ENCODE peak calls at places on chromosomes 16 and 17, in seven cellular contexts. One of them, this sample, is unnamed. For H3K4me1 and H3K27me3, the result is how much of the 10 kb centered on the place peaks cover.

GRCh38 chr17:72556944-72557826 is 436.4 kb downstream of the SOX9 start:
- DNase-seq in fibroblast of lung: peak
- DNase-seq in keratinocyte: no peak
- DNase-seq in tibial artery: no peak
- DNase-seq in endodermal cell: peak
- DNase-seq in H9: peak
- DNase-seq in astrocyte: peak
- DNase-seq in this sample: peak

GRCh38 chr16:23141959-23142740 is 7.1 kb downstream of the USP31 start:
- DNase-seq in keratinocyte: no peak
- DNase-seq in fibroblast of lung: no peak
- DNase-seq in endodermal cell: no peak
- DNase-seq in tibial artery: no peak
- DNase-seq in astrocyte: no peak
- DNase-seq in H9: no peak
- DNase-seq in this sample: no peak

GRCh38 chr17:58533616-58534188 is 19.3 kb upstream of the MTMR4 start:
- DNase-seq in astrocyte: no peak
- DNase-seq in keratinocyte: no peak
- DNase-seq in tibial artery: no peak
- DNase-seq in H9: no peak
- DNase-seq in fibroblast of lung: no peak
- DNase-seq in endodermal cell: no peak
- DNase-seq in this sample: no peak

GRCh38 chr16:49499018-49499785 is 125.6 kb downstream of the C16orf78 start:
- DNase-seq in fibroblast of lung: no peak
- DNase-seq in tibial artery: peak
- DNase-seq in astrocyte: no peak
- DNase-seq in keratinocyte: no peak
- DNase-seq in H9: no peak
- DNase-seq in endodermal cell: peak
- DNase-seq in this sample: no peak

GRCh38 chr17:8005951-8006730 is 3.7 kb downstream of the GUCY2D start:
- DNase-seq in astrocyte: no peak
- DNase-seq in tibial artery: no peak
- DNase-seq in endodermal cell: no peak
- DNase-seq in keratinocyte: no peak
- DNase-seq in fibroblast of lung: no peak
- DNase-seq in H9: no peak
- DNase-seq in this sample: no peak

GRCh38 chr17:81453712-81454111 is 58.5 kb downstream of the BAHCC1 start:
- DNase-seq in tibial artery: no peak
- DNase-seq in fibroblast of lung: no peak
- DNase-seq in endodermal cell: no peak
- DNase-seq in astrocyte: no peak
- DNase-seq in H9: no peak
- DNase-seq in keratinocyte: no peak
- DNase-seq in this sample: no peak

GRCh38 chr17:76353004-76353598 is 615 bp downstream of the PRPSAP1 start:
- DNase-seq in fibroblast of lung: no peak
- DNase-seq in tibial artery: peak
- DNase-seq in H9: peak
- DNase-seq in keratinocyte: no peak
- DNase-seq in endodermal cell: peak
- DNase-seq in astrocyte: no peak
- DNase-seq in this sample: peak

GRCh38 chr17:81057079-81057730 is 22.3 kb downstream of the BAIAP2 start:
- DNase-seq in astrocyte: no peak
- DNase-seq in fibroblast of lung: peak
- DNase-seq in tibial artery: no peak
- DNase-seq in endodermal cell: peak
- DNase-seq in H9: no peak
- DNase-seq in keratinocyte: no peak
- DNase-seq in this sample: no peak

GRCh38 chr17:77019955-77020379 is 120.8 kb upstream of the SEC14L1 start:
- DNase-seq in keratinocyte: no peak
- DNase-seq in endodermal cell: peak
- DNase-seq in tibial artery: no peak
- DNase-seq in H9: peak
- DNase-seq in fibroblast of lung: peak
- DNase-seq in astrocyte: no peak
- DNase-seq in this sample: no peak

GRCh38 chr17:79589669-79590270 is 21.1 kb downstream of the RBFOX3 start:
- DNase-seq in keratinocyte: no peak
- DNase-seq in astrocyte: no peak
- DNase-seq in fibroblast of lung: no peak
- DNase-seq in H9: no peak
- DNase-seq in endodermal cell: no peak
- DNase-seq in tibial artery: no peak
- DNase-seq in this sample: no peak

GRCh38 chr17:82092995-82093751 is 4.9 kb downstream of the FASN start:
- DNase-seq in astrocyte: no peak
- DNase-seq in fibroblast of lung: no peak
- DNase-seq in endodermal cell: no peak
- DNase-seq in tibial artery: no peak
- DNase-seq in keratinocyte: no peak
- DNase-seq in H9: no peak
- DNase-seq in this sample: no peak

GRCh38 chr17:6654816-6655731 is 3.5 kb downstream of the C17orf100 start:
- DNase-seq in H9: peak
- DNase-seq in fibroblast of lung: no peak
- DNase-seq in keratinocyte: no peak
- DNase-seq in astrocyte: no peak
- DNase-seq in endodermal cell: peak
- DNase-seq in tibial artery: no peak
- DNase-seq in this sample: peak

GRCh38 chr16:86604436-86605220 is 26.3 kb downstream of the FOXL1 start:
- DNase-seq in astrocyte: no peak
- DNase-seq in endodermal cell: no peak
- DNase-seq in H9: no peak
- DNase-seq in keratinocyte: no peak
- DNase-seq in fibroblast of lung: no peak
- DNase-seq in tibial artery: peak
- DNase-seq in this sample: no peak

GRCh38 chr16:50389900-50390896 is 21.4 kb upstream of the BRD7 start:
- DNase-seq in keratinocyte: no peak
- DNase-seq in fibroblast of lung: no peak
- DNase-seq in astrocyte: no peak
- DNase-seq in endodermal cell: no peak
- DNase-seq in H9: no peak
- DNase-seq in tibial artery: no peak
- DNase-seq in this sample: no peak

GRCh38 chr17:3762922-3763776 is 37.8 kb downstream of the ITGAE start:
- DNase-seq in endodermal cell: no peak
- DNase-seq in fibroblast of lung: no peak
- DNase-seq in keratinocyte: no peak
- DNase-seq in H9: no peak
- DNase-seq in astrocyte: no peak
- DNase-seq in tibial artery: no peak
- DNase-seq in this sample: no peak

GRCh38 chr17:17235212-17236174 is 1.5 kb downstream of the FLCN start:
- DNase-seq in keratinocyte: no peak
- DNase-seq in H9: no peak
- DNase-seq in tibial artery: no peak
- DNase-seq in astrocyte: peak
- DNase-seq in fibroblast of lung: peak
- DNase-seq in endodermal cell: no peak
- DNase-seq in this sample: no peak

GRCh38 chr17:29019475-29020181 is 13.8 kb upstream of the SEZ6 start:
- DNase-seq in fibroblast of lung: no peak
- DNase-seq in tibial artery: no peak
- DNase-seq in H9: peak
- DNase-seq in astrocyte: no peak
- DNase-seq in endodermal cell: peak
- DNase-seq in keratinocyte: no peak
- DNase-seq in this sample: peak

GRCh38 chr17:63151981-63152523 is 186.0 kb downstream of the TANC2 start:
- DNase-seq in astrocyte: peak
- DNase-seq in H9: no peak
- DNase-seq in keratinocyte: no peak
- DNase-seq in tibial artery: no peak
- DNase-seq in fibroblast of lung: peak
- DNase-seq in endodermal cell: no peak
- DNase-seq in this sample: no peak

GRCh38 chr17:43584666-43585102 is 38.5 kb upstream of the ETV4 start:
- DNase-seq in endodermal cell: no peak
- DNase-seq in fibroblast of lung: no peak
- DNase-seq in tibial artery: no peak
- DNase-seq in H9: no peak
- DNase-seq in keratinocyte: no peak
- DNase-seq in astrocyte: peak
- DNase-seq in this sample: no peak

DNA sequence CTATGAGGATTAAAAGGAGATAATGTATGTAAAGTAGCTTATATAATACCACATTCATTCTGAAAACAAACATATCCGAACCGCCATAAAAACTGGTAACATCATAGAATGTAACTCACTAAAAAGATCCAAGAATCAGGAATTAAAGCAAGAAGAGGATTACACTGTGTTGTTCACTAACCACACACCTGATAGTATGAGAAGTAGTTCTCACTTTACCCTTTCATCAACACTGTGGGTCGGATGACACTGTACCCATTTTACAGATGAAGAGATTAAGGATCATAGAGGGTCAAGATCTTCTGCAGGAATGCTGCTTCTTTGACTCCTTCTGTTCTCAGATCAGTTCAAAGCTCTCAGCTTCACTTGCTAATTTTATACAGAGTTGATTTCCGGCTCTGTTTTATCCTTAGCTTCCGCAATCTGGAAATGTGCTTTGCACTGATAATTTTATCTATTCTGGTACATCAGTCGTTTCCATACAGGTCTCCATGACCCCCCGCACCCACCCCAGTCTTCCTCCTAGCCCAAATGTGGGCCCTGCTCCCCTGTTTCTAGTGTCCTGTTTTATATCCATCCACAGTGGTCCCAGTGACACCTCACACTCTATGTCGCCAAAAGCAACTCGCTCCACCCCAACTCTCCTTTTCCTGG is 288.5 kb upstream of the CCL2 start:
- DNase-seq in endodermal cell: no peak
- DNase-seq in fibroblast of lung: no peak
- DNase-seq in astrocyte: no peak
- DNase-seq in keratinocyte: no peak
- DNase-seq in tibial artery: no peak
- DNase-seq in H9: no peak
- DNase-seq in this sample: no peak
- H3K4me1 ChIP-seq in endodermal cell: under half
- H3K4me1 ChIP-seq in fibroblast of lung: under half
- H3K4me1 ChIP-seq in astrocyte: under half
- H3K4me1 ChIP-seq in keratinocyte: under half
- H3K4me1 ChIP-seq in tibial artery: under half
- H3K4me1 ChIP-seq in H9: under half
- H3K4me1 ChIP-seq in this sample: under half

DNA sequence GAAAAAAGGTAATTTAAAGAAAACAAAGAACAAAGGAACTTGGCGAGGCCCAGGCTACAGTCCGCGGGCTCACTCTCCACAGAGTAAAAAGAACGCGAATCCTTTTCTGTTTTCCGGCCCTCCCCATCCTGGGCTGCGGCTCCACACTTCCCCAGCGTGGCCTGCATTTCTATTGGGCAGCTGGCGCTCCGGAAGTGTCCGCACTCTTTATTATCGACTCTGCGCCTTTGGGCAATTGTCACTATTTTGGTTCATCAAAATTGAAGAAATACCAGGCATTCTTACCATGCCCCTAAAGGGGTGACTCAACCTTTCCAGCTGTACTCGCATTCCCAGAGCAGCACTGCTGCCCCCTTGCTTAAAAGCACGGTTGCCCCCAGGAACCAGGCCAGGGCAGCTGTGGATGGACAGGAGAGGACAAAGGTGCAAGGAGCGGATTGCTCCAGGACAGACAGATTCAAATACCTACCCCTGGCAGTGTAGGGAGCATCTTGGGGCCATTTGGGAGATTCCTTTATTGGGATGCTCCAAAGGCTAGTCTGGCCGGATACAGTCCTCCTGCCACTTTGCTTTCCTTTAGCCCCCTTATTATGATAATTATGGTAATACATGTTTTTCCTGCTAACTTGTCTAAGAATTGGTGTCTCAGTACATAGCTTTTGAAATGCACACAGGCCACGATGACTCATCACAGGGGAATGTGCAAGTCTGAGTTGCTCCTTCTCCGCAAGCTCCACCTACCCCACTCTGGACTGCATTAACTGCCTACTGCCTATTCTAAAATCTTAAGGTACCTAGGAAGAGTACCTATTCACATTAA is 985 bp upstream of the SLFN12 start:
- DNase-seq in keratinocyte: peak
- DNase-seq in astrocyte: peak
- DNase-seq in endodermal cell: peak
- DNase-seq in tibial artery: peak
- DNase-seq in H9: peak
- DNase-seq in fibroblast of lung: peak
- DNase-seq in this sample: peak
- TF ChIP-seq CTCF in keratinocyte: no peak
- TF ChIP-seq CTCF in astrocyte: peak
- TF ChIP-seq CTCF in endodermal cell: peak
- TF ChIP-seq CTCF in tibial artery: no peak
- TF ChIP-seq CTCF in H9: peak
- TF ChIP-seq CTCF in fibroblast of lung: peak
- TF ChIP-seq CTCF in this sample: no peak

GRCh38 chr16:25108054-25108453 is 3.5 kb upstream of the LCMT1 start:
- DNase-seq in endodermal cell: peak
- DNase-seq in H9: peak
- DNase-seq in fibroblast of lung: no peak
- DNase-seq in astrocyte: no peak
- DNase-seq in keratinocyte: no peak
- DNase-seq in tibial artery: no peak
- DNase-seq in this sample: no peak

GRCh38 chr16:25111403-25112166 is at the start of gene LCMT1:
- DNase-seq in endodermal cell: peak
- DNase-seq in tibial artery: peak
- DNase-seq in keratinocyte: peak
- DNase-seq in H9: peak
- DNase-seq in fibroblast of lung: peak
- DNase-seq in astrocyte: peak
- DNase-seq in this sample: peak

GRCh38 chr16:25110392-25110947 is 1.1 kb upstream of the LCMT1 start:
- DNase-seq in fibroblast of lung: peak
- DNase-seq in tibial artery: no peak
- DNase-seq in keratinocyte: no peak
- DNase-seq in astrocyte: no peak
- DNase-seq in H9: no peak
- DNase-seq in endodermal cell: no peak
- DNase-seq in this sample: no peak

GRCh38 chr16:25107466-25107792 is 4.1 kb upstream of the LCMT1 start:
- DNase-seq in H9: no peak
- DNase-seq in endodermal cell: no peak
- DNase-seq in keratinocyte: no peak
- DNase-seq in tibial artery: no peak
- DNase-seq in fibroblast of lung: no peak
- DNase-seq in astrocyte: no peak
- DNase-seq in this sample: no peak

GRCh38 chr16:25109643-25110042 is 1.9 kb upstream of the LCMT1 start:
- DNase-seq in H9: no peak
- DNase-seq in keratinocyte: peak
- DNase-seq in fibroblast of lung: peak
- DNase-seq in tibial artery: no peak
- DNase-seq in astrocyte: peak
- DNase-seq in endodermal cell: no peak
- DNase-seq in this sample: peak
- H3K27me3 ChIP-seq in H9: under half
- H3K27me3 ChIP-seq in keratinocyte: under half
- H3K27me3 ChIP-seq in fibroblast of lung: under half
- H3K27me3 ChIP-seq in tibial artery: under half
- H3K27me3 ChIP-seq in astrocyte: under half
- H3K27me3 ChIP-seq in endodermal cell: under half
- H3K27me3 ChIP-seq in this sample: under half

GRCh38 chr17:50145532-50146229 is 4.8 kb downstream of the PPP1R9B start:
- DNase-seq in H9: no peak
- DNase-seq in tibial artery: no peak
- DNase-seq in keratinocyte: no peak
- DNase-seq in astrocyte: no peak
- DNase-seq in fibroblast of lung: no peak
- DNase-seq in endodermal cell: no peak
- DNase-seq in this sample: no peak
- H3K4me1 ChIP-seq in H9: under half
- H3K4me1 ChIP-seq in tibial artery: under half
- H3K4me1 ChIP-seq in keratinocyte: under half
- H3K4me1 ChIP-seq in astrocyte: under half
- H3K4me1 ChIP-seq in fibroblast of lung: under half
- H3K4me1 ChIP-seq in endodermal cell: under half
- H3K4me1 ChIP-seq in this sample: under half